ENCODE peak calls at places on chromosomes 7 and 10, in four cellular contexts. H is GM12878, A is K562, T is HepG2. P is an unnamed sample.

GRCh38 chr10:64733980-64734379 is 1212.8 kb downstream of the REEP3 start:
- DNase-seq in T (peak; percentile 32), H (no peak), A (peak; percentile 51), P (peak; percentile 13)

GRCh38 chr7:78939669-78940068 is 513.8 kb downstream of the MAGI2 start:
- DNase-seq in A (no peak), H (no peak), T (no peak), P (peak; percentile 6)

GRCh38 chr7:149804106-149804505 is 30.7 kb upstream of the ZNF467 start:
- DNase-seq in A (no peak), T (no peak), H (no peak), P (no peak)

GRCh38 chr10:132539431-132539839 is 1.8 kb downstream of the INPP5A start:
- DNase-seq in H (no peak), A (no peak), T (no peak), P (no peak)

GRCh38 chr7:82188636-82189035 is 254.9 kb downstream of the CACNA2D1 start:
- DNase-seq in T (no peak), A (no peak), H (no peak), P (no peak)

GRCh38 chr7:77687100-77687746 is 9.0 kb upstream of the RSBN1L start:
- DNase-seq in A (no peak), H (no peak), T (no peak), P (no peak)

GRCh38 chr10:11444531-11445228 is 166.8 kb downstream of the USP6NL start:
- DNase-seq in A (no peak), T (no peak), H (no peak), P (no peak)

GRCh38 chr7:155032978-155033377 is 30.1 kb upstream of the PAXIP1 start:
- DNase-seq in A (no peak), H (no peak), T (no peak), P (no peak)

GRCh38 chr7:129282865-129283264 is 58.0 kb downstream of the AHCYL2 start:
- DNase-seq in H (no peak), T (no peak), A (no peak), P (no peak)

GRCh38 chr7:79789584-79790345 is 336.3 kb upstream of the MAGI2 start:
- DNase-seq in T (no peak), A (no peak), H (no peak), P (no peak)

GRCh38 chr7:102197599-102197998 is 89.1 kb upstream of the SH2B2 start:
- DNase-seq in T (no peak), A (no peak), H (no peak), P (no peak)

GRCh38 chr7:123846217-123846891 is 1.4 kb downstream of the HYAL4 start:
- DNase-seq in T (no peak), A (no peak), H (peak; percentile 7), P (no peak)

GRCh38 chr7:12323415-12323814 is 80.2 kb downstream of the VWDE start:
- DNase-seq in T (no peak), H (no peak), A (no peak), P (no peak)

GRCh38 chr7:42476255-42476654 is 239.2 kb upstream of the GLI3 start:
- DNase-seq in A (no peak), T (no peak), H (no peak), P (no peak)

GRCh38 chr7:28718042-28718452 is 240.1 kb downstream of the TRIL start:
- DNase-seq in A (no peak), T (no peak), H (no peak), P (no peak)

GRCh38 chr7:882336-883028 is 6.1 kb downstream of the GET4 start:
- DNase-seq in T (no peak), A (no peak), H (no peak), P (no peak)

GRCh38 chr10:63563623-63564022 is 42.4 kb downstream of the REEP3 start:
- DNase-seq in H (no peak), A (no peak), T (no peak), P (no peak)

GRCh38 chr10:114471906-114472873 is 67.9 kb upstream of the AFAP1L2 start:
- DNase-seq in H (no peak), A (no peak), T (peak; percentile 24), P (no peak)

GRCh38 chr7:24980695-24981543 is 941 bp upstream of the OSBPL3 start:
- DNase-seq in T (no peak), H (no peak), A (no peak), P (no peak)
- TF ChIP-seq BHLHE40 in T (no peak), H (no peak), A (no peak), P (no peak)

DNA sequence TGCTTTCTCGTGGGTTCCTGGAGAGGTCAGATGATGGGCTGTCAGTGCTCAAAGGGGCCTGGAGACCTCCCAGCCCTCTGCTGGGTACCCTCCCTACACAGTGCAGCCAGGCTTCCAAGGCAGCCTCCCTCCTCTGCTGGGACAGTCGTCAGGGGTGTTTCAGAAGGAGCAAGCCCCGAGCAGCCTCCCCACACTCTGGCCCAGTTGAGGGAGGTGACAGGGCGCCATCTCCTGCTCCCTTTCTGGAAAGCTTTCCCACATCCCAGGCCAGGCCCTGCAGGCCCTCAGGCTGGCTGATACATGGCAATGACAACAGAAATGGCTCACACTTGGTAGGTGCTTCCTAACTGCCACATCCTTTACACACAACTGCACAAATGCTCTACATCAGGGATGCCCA is 32.1 kb downstream of the KCNMA1 start:
- DNase-seq in A (no peak), T (no peak), H (no peak), P (no peak)
- TF ChIP-seq FOXM1 in A (no peak), T (no peak), H (no peak), P (no peak)

GRCh38 chr10:20040012-20040411 is 223.8 kb downstream of the PLXDC2 start:
- DNase-seq in T (no peak), A (no peak), H (no peak), P (no peak)
- TF ChIP-seq TARDBP in T (no peak), A (no peak), H (no peak), P (no peak)

DNA sequence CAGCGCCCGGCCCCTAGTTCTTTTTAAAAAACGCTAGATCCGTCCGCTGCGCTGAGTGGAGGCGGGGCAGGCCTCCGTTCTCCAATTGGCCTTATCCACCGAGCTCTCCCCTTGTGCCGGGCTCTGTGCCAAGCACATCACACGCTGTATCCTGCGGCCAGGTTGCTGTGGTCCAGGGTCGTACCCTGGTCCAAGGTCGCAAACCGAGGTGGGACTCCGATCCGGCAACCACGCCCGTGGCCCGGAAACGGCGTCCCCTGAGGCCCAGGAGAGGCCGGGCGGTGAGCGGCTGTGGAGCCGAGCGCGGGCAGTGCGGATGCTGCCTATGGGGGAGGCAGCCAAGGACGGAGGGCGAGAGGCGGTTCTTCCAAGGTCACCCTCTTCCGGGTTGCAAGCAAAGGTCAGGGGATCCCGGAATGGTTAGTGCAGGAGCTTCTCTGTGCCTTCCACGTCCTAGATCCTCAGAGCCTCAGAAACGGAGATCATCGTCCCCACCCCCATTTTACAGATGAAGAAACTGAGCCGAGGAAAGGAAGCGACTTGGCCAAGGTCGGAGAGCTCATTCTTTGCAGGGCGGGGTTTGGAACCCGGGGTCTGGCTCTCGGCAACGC is 72.4 kb upstream of the LRRC4 start:
- DNase-seq in H (no peak), A (no peak), T (peak; percentile 85), P (no peak)
- TF ChIP-seq BHLHE40 in H (no peak), A (no peak), T (no peak), P (no peak)

DNA sequence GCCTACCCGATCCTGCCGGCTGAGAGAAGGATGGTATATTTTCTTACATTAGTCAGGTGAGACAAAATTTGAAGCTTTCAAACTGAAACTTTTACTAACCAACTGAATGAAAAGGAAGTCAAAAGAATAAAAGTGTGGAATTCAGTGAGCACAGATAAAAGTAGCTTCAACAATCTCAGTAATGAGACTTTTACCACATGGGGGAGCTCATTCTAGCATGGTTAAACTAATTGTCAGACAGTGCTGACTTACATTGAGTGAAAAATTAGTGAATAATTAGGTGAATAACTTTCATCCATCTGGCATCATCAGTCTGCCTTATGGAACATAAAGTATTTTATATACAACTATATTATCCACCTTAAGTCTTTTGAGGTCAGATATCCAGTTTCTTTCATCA is 8.4 kb downstream of the FAM237B start:
- DNase-seq in H (no peak), T (peak; percentile 6), A (peak; percentile 11), P (no peak)
- TF ChIP-seq FOXM1 in H (no peak), T (no peak), A (no peak), P (no peak)

DNA sequence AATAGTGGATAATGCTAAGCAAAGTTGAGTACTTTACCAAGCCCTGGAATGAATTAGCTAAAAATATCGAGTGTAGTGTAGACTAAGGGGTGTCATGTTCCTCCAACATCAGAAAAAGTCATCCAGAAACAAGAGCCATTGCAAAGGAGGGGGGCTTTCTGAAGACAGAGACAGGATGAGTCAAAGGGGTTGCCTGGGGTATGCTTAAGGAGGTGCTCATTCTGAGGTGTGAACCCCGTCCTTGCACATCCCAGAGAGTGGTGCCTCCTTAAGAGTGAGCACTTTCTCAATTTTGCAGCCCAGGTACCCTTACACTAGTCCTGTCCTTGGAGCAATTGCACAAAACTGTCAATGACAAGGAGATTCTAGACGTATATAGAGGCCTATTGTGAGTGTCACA is 43.1 kb upstream of the C10orf71 start:
- DNase-seq in T (no peak), A (no peak), H (no peak), P (no peak)
- TF ChIP-seq TARDBP in T (no peak), A (no peak), H (no peak), P (no peak)